ENCODE peak calls at places on chromosomes 11 and 22, in five cellular contexts. P, T, I, C and G are unnamed samples.

GRCh38 chr11:3222003-3222855 is 3.6 kb upstream of the MRGPRG start:
- DNase-seq in I (no peak), T (no peak), C (no peak), P (no peak), G (no peak)

GRCh38 chr11:123054301-123055065 is 7.5 kb downstream of the HSPA8 start:
- DNase-seq in P (no peak), T (no peak), C (no peak), I (no peak), G (peak)

GRCh38 chr11:63518548-63518947 is 12.7 kb downstream of the LGALS12 start:
- DNase-seq in T (no peak), I (no peak), P (no peak), C (no peak), G (no peak)

GRCh38 chr11:44006882-44007495 is 40.8 kb upstream of the ACCSL start:
- DNase-seq in T (no peak), P (no peak), C (no peak), I (no peak), G (no peak)

GRCh38 chr22:28981818-28982499 is 79.7 kb downstream of the C22orf31 start:
- DNase-seq in T (no peak), C (no peak), I (no peak), P (no peak), G (no peak)

GRCh38 chr11:109426442-109426841 is 4.5 kb downstream of the C11orf87 start:
- DNase-seq in I (no peak), T (no peak), C (no peak), P (no peak), G (no peak)

GRCh38 chr22:35568751-35569725 is 28.4 kb downstream of the RASD2 start:
- DNase-seq in C (no peak), P (no peak), T (no peak), I (no peak), G (no peak)

GRCh38 chr11:78796956-78797355 is 222.3 kb upstream of the NARS2 start:
- DNase-seq in P (no peak), T (no peak), C (no peak), I (no peak), G (no peak)

GRCh38 chr11:66251811-66252210 is 16.6 kb upstream of the RAB1B start:
- DNase-seq in C (no peak), P (no peak), T (no peak), I (no peak), G (no peak)

GRCh38 chr11:57763568-57763967 is 2.0 kb downstream of the CTNND1 start:
- DNase-seq in I (no peak), P (no peak), T (no peak), C (no peak), G (no peak)

GRCh38 chr22:24423519-24424000 is 3.8 kb upstream of the ADORA2A start:
- DNase-seq in C (no peak), T (peak), I (peak), P (peak), G (peak)

GRCh38 chr11:60875366-60875720 is 8.0 kb downstream of the ZP1 start:
- DNase-seq in T (no peak), C (no peak), I (no peak), P (no peak), G (no peak)

GRCh38 chr11:57313071-57313787 is 11.5 kb downstream of the TNKS1BP1 start:
- DNase-seq in I (no peak), P (no peak), T (no peak), C (no peak), G (no peak)

GRCh38 chr11:134036484-134037092 is 32.3 kb upstream of the JAM3 start:
- DNase-seq in C (no peak), P (peak), I (no peak), T (no peak), G (no peak)

GRCh38 chr11:126440792-126441514 is 85.5 kb downstream of the ST3GAL4 start:
- DNase-seq in T (peak), P (peak), C (no peak), I (peak), G (peak)

GRCh38 chr22:22460060-22460459 is 48.5 kb downstream of the ZNF280B start:
- DNase-seq in P (no peak), C (no peak), T (no peak), I (no peak), G (no peak)

GRCh38 chr11:1085440-1086170 is 10.9 kb downstream of the MUC2 start:
- DNase-seq in T (no peak), P (peak), I (peak), C (no peak), G (no peak)

GRCh38 chr22:46043816-46044717 is 67.1 kb upstream of the WNT7B start:
- DNase-seq in C (no peak), I (no peak), T (no peak), P (peak), G (no peak)

GRCh38 chr11:74533421-74533820 is 39.9 kb upstream of the LIPT2 start:
- DNase-seq in C (no peak), I (no peak), T (no peak), P (no peak), G (no peak)

GRCh38 chr11:10784229-10785145 is 24.2 kb downstream of the EIF4G2 start:
- DNase-seq in T (no peak), P (no peak), C (no peak), I (no peak), G (no peak)

GRCh38 chr11:65132988-65133700 is 1.2 kb downstream of the SYVN1 start:
- DNase-seq in I (no peak), P (peak), C (no peak), T (peak), G (peak)

GRCh38 chr11:46659908-46660307 is 40.5 kb downstream of the ARHGAP1 start:
- DNase-seq in T (no peak), P (no peak), C (no peak), I (peak), G (no peak)

GRCh38 chr11:8033791-8034585 is 46.9 kb downstream of the EIF3F start:
- DNase-seq in I (no peak), C (no peak), P (no peak), T (no peak), G (no peak)